ENCODE peak calls at places on chromosomes 7 and 10, in four cellular contexts. Y is K562, N is HepG2, U is GM12878. F is an unnamed sample.

GRCh38 chr10:94285271-94285670 is 77.5 kb downstream of the NOC3L start:
- DNase-seq in N (no peak), Y (no peak), U (no peak), F (no peak)

GRCh38 chr7:8190121-8190895 is 71.7 kb downstream of the ICA1 start:
- DNase-seq in Y (peak), N (peak), U (peak), F (peak)

GRCh38 chr7:97601941-97602457 is 129.9 kb upstream of the TAC1 start:
- DNase-seq in Y (no peak), N (no peak), U (no peak), F (no peak)

GRCh38 chr10:95513941-95514392 is 47.2 kb downstream of the SORBS1 start:
- DNase-seq in N (no peak), Y (no peak), U (no peak), F (no peak)

GRCh38 chr10:16995867-16996529 is 133.6 kb downstream of the CUBN start:
- DNase-seq in Y (peak), U (no peak), N (no peak), F (no peak)

GRCh38 chr10:15144788-15145187 is 23.7 kb downstream of the NMT2 start:
- DNase-seq in U (no peak), Y (no peak), N (no peak), F (no peak)

GRCh38 chr7:134024729-134025128 is 102.4 kb upstream of the LRGUK start:
- DNase-seq in N (no peak), Y (no peak), U (no peak), F (no peak)

GRCh38 chr7:116187400-116187799 is 22.9 kb upstream of the TES start:
- DNase-seq in N (no peak), Y (no peak), U (no peak), F (no peak)

GRCh38 chr7:130379019-130379418 is 1.3 kb upstream of the CPA1 start:
- DNase-seq in Y (no peak), N (no peak), U (no peak), F (no peak)

GRCh38 chr10:120514035-120514620 is 57.1 kb downstream of the PLPP4 start:
- DNase-seq in N (peak), U (no peak), Y (peak), F (peak)

GRCh38 chr10:43667317-43667731 is 18.6 kb upstream of the ZNF32 start:
- DNase-seq in Y (peak), N (no peak), U (no peak), F (peak)

GRCh38 chr7:54015251-54015650 is 526.9 kb upstream of the VSTM2A start:
- DNase-seq in U (no peak), Y (no peak), N (no peak), F (no peak)

GRCh38 chr7:147053761-147054160 is 937.2 kb downstream of the CNTNAP2 start:
- DNase-seq in N (no peak), Y (no peak), U (no peak), F (no peak)

GRCh38 chr10:131427901-131428300 is 116.4 kb upstream of the TCERG1L start:
- DNase-seq in Y (no peak), U (no peak), N (no peak), F (no peak)

GRCh38 chr7:155669717-155670505 is 25.4 kb downstream of the RBM33 start:
- DNase-seq in N (no peak), U (no peak), Y (no peak), F (peak)

GRCh38 chr10:78231930-78232329 is 198.3 kb downstream of the RPS24 start:
- DNase-seq in U (no peak), N (peak), Y (peak), F (no peak)

GRCh38 chr7:16422100-16422430 is 727 bp upstream of the CRPPA start:
- DNase-seq in Y (no peak), N (no peak), U (no peak), F (no peak)

GRCh38 chr7:5523052-5523711 is 99.5 kb upstream of the TNRC18 start:
- DNase-seq in N (no peak), U (no peak), Y (no peak), F (no peak)

GRCh38 chr10:8876171-8876570 is 821.7 kb downstream of the GATA3 start:
- DNase-seq in Y (no peak), U (no peak), N (no peak), F (no peak)

GRCh38 chr7:157758468-157759245 is 421.9 kb downstream of the DNAJB6 start:
- DNase-seq in U (no peak), N (no peak), Y (no peak), F (no peak)

GRCh38 chr10:126455766-126456425 is 67.6 kb upstream of the ADAM12 start:
- DNase-seq in Y (no peak), U (no peak), N (no peak), F (no peak)

GRCh38 chr7:19957664-19958063 is 184.2 kb upstream of the TMEM196 start:
- DNase-seq in Y (no peak), N (no peak), U (no peak), F (no peak)

GRCh38 chr7:112160771-112161150 is 45.4 kb downstream of the DOCK4 start:
- DNase-seq in Y (no peak), N (peak), U (no peak), F (no peak)

GRCh38 chr7:36198854-36199266 is 45.8 kb downstream of the EEPD1 start:
- DNase-seq in U (no peak), N (no peak), Y (peak), F (no peak)
- TF ChIP-seq CBFB in U (no peak), N (no peak), Y (no peak), F (no peak)

GRCh38 chr7:149354119-149354518 is 92.1 kb downstream of the ZNF783 start:
- DNase-seq in U (no peak), Y (no peak), N (no peak), F (no peak)

GRCh38 chr7:149355390-149356048 is 93.5 kb downstream of the ZNF783 start:
- DNase-seq in Y (peak), N (peak), U (no peak), F (peak)
- TF ChIP-seq CBFB in Y (no peak), N (no peak), U (no peak), F (no peak)

GRCh38 chr7:123352226-123352550 is 152.4 kb upstream of the SLC13A1 start:
- DNase-seq in U (no peak), Y (no peak), N (no peak), F (no peak)

GRCh38 chr7:123351027-123351426 is 151.3 kb upstream of the SLC13A1 start:
- DNase-seq in U (no peak), Y (no peak), N (no peak), F (no peak)

GRCh38 chr7:123355576-123356195 is 155.9 kb upstream of the SLC13A1 start:
- DNase-seq in N (no peak), Y (no peak), U (no peak), F (no peak)

GRCh38 chr7:123351506-123352225 is 151.9 kb upstream of the SLC13A1 start:
- DNase-seq in N (no peak), Y (peak), U (no peak), F (no peak)

GRCh38 chr7:123352957-123353356 is 153.2 kb upstream of the SLC13A1 start:
- DNase-seq in Y (no peak), N (no peak), U (no peak), F (no peak)
- TF ChIP-seq CBFB in Y (no peak), N (no peak), U (no peak), F (no peak)

GRCh38 chr10:100072514-100072913 is 9.2 kb downstream of the CPN1 start:
- DNase-seq in Y (no peak), U (no peak), N (peak), F (no peak)
- TF ChIP-seq CBFB in Y (no peak), U (no peak), N (no peak), F (no peak)

DNA sequence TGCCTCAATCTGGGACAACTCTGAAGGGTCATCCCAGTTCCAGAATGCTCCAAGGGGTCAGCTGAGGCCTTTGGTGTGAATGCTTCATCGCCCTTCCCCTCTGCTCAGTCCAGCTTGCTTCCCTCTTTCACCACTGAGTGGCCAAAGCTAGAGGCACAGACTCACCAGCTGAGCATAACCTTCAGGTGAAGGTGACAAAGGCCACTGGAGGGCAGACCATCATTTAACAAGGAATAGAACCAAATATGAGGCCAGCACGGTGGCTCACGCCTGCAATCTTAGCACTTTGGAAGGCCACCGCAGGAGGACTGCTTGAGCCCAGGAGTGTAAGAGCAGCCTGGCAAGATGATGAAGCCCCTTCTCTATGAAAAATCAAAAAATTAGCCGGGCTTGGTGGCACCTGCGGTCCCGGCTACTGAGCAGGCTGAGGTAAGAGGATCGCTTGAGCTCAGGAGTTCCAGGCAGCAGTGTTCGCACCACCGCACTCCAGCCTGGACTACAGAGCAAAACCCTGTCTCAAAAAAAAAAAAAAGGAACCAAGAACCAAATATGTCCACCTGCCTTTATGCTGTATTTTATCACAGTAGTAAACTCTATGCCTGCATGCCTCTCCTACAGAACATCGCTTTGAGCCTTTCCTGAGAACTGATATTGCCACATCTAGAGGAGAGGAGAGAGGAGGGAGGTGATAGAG is 13.4 kb downstream of the PRKAG2 start:
- DNase-seq in U (no peak), N (peak), Y (peak), F (peak)
- TF ChIP-seq CBFB in U (no peak), N (no peak), Y (no peak), F (no peak)